ENCODE peak calls at places on chromosomes 5 and 9, in eight cellular contexts. One of them, this sample, is unnamed.
A peak's percentile ranks its signal among the peaks of the same experiment; 100 is the strongest.

GRCh38 chr5:17012289-17012688 is 76.2 kb upstream of the MYO10 start:
- DNase-seq in astrocyte: peak; percentile 43
- DNase-seq in heart right ventricle: no peak
- DNase-seq in dorsolateral prefrontal cortex: no peak
- DNase-seq in lung: no peak
- DNase-seq in PC-3: peak; percentile 98
- DNase-seq in left lung: no peak
- DNase-seq in brain microvascular endothelial cell: peak; percentile 39
- DNase-seq in this sample: peak; percentile 40

GRCh38 chr9:123823194-123823947 is 106.6 kb downstream of the DENND1A start:
- DNase-seq in brain microvascular endothelial cell: no peak
- DNase-seq in astrocyte: no peak
- DNase-seq in heart right ventricle: no peak
- DNase-seq in left lung: no peak
- DNase-seq in PC-3: no peak
- DNase-seq in lung: no peak
- DNase-seq in dorsolateral prefrontal cortex: no peak
- DNase-seq in this sample: no peak

GRCh38 chr5:166349036-166349435 is 1942.4 kb upstream of the WWC1 start:
- DNase-seq in lung: no peak
- DNase-seq in PC-3: no peak
- DNase-seq in brain microvascular endothelial cell: no peak
- DNase-seq in astrocyte: no peak
- DNase-seq in heart right ventricle: no peak
- DNase-seq in dorsolateral prefrontal cortex: no peak
- DNase-seq in left lung: no peak
- DNase-seq in this sample: no peak

GRCh38 chr5:8363133-8363532 is 494.2 kb downstream of the MTRR start:
- DNase-seq in astrocyte: peak; percentile 50
- DNase-seq in left lung: no peak
- DNase-seq in heart right ventricle: no peak
- DNase-seq in brain microvascular endothelial cell: peak; percentile 42
- DNase-seq in lung: no peak
- DNase-seq in dorsolateral prefrontal cortex: no peak
- DNase-seq in PC-3: peak; percentile 99
- DNase-seq in this sample: peak; percentile 37

GRCh38 chr5:137666109-137666850 is 69.6 kb downstream of the KLHL3 start:
- DNase-seq in astrocyte: peak; percentile 40
- DNase-seq in heart right ventricle: peak; percentile 12
- DNase-seq in lung: no peak
- DNase-seq in PC-3: peak; percentile 41
- DNase-seq in brain microvascular endothelial cell: peak; percentile 50
- DNase-seq in dorsolateral prefrontal cortex: no peak
- DNase-seq in left lung: no peak
- DNase-seq in this sample: no peak

GRCh38 chr5:80184235-80185023 is 71.4 kb downstream of the SERINC5 start:
- DNase-seq in lung: peak; percentile 57
- DNase-seq in astrocyte: no peak
- DNase-seq in heart right ventricle: no peak
- DNase-seq in brain microvascular endothelial cell: no peak
- DNase-seq in dorsolateral prefrontal cortex: no peak
- DNase-seq in PC-3: peak; percentile 67
- DNase-seq in left lung: no peak
- DNase-seq in this sample: no peak

GRCh38 chr5:65102501-65102825 is 333.7 kb downstream of the CWC27 start:
- DNase-seq in heart right ventricle: no peak
- DNase-seq in left lung: no peak
- DNase-seq in PC-3: no peak
- DNase-seq in astrocyte: no peak
- DNase-seq in lung: no peak
- DNase-seq in dorsolateral prefrontal cortex: no peak
- DNase-seq in brain microvascular endothelial cell: no peak
- DNase-seq in this sample: no peak

GRCh38 chr5:154783774-154784460 is 28.7 kb downstream of the LARP1 start:
- DNase-seq in dorsolateral prefrontal cortex: no peak
- DNase-seq in heart right ventricle: peak; percentile 24
- DNase-seq in brain microvascular endothelial cell: peak; percentile 43
- DNase-seq in PC-3: no peak
- DNase-seq in astrocyte: peak; percentile 56
- DNase-seq in left lung: no peak
- DNase-seq in lung: no peak
- DNase-seq in this sample: no peak

GRCh38 chr5:27318701-27319100 is 280.3 kb upstream of the CDH9 start:
- DNase-seq in lung: no peak
- DNase-seq in astrocyte: peak; percentile 8
- DNase-seq in brain microvascular endothelial cell: no peak
- DNase-seq in heart right ventricle: no peak
- DNase-seq in PC-3: no peak
- DNase-seq in left lung: no peak
- DNase-seq in dorsolateral prefrontal cortex: no peak
- DNase-seq in this sample: no peak

GRCh38 chr5:150406120-150407096 is 6.3 kb downstream of the CD74 start:
- DNase-seq in PC-3: no peak
- DNase-seq in left lung: no peak
- DNase-seq in lung: no peak
- DNase-seq in brain microvascular endothelial cell: no peak
- DNase-seq in heart right ventricle: no peak
- DNase-seq in dorsolateral prefrontal cortex: no peak
- DNase-seq in astrocyte: no peak
- DNase-seq in this sample: no peak

GRCh38 chr9:18720691-18721090 is 246.7 kb downstream of the ADAMTSL1 start:
- DNase-seq in lung: no peak
- DNase-seq in brain microvascular endothelial cell: no peak
- DNase-seq in left lung: no peak
- DNase-seq in heart right ventricle: no peak
- DNase-seq in PC-3: peak; percentile 19
- DNase-seq in dorsolateral prefrontal cortex: no peak
- DNase-seq in astrocyte: peak; percentile 48
- DNase-seq in this sample: no peak

GRCh38 chr5:141747152-141747640 is 65.2 kb upstream of the ARAP3 start:
- DNase-seq in PC-3: peak; percentile 41
- DNase-seq in astrocyte: peak; percentile 29
- DNase-seq in dorsolateral prefrontal cortex: peak; percentile 97
- DNase-seq in left lung: peak; percentile 81
- DNase-seq in lung: peak; percentile 46
- DNase-seq in brain microvascular endothelial cell: peak; percentile 61
- DNase-seq in heart right ventricle: peak; percentile 90
- DNase-seq in this sample: no peak
- H3K27me3 ChIP-seq in PC-3: peaks cover 22% of the 10 kb centered on the region
- H3K27me3 ChIP-seq in astrocyte: peaks cover 39% of the 10 kb centered on the region
- H3K27me3 ChIP-seq in dorsolateral prefrontal cortex: no peaks in the 10 kb centered on the region
- H3K27me3 ChIP-seq in left lung: peaks cover 32% of the 10 kb centered on the region
- H3K27me3 ChIP-seq in lung: no peaks in the 10 kb centered on the region
- H3K27me3 ChIP-seq in brain microvascular endothelial cell: peaks cover 17% of the 10 kb centered on the region
- H3K27me3 ChIP-seq in heart right ventricle: peaks cover 7% of the 10 kb centered on the region
- H3K27me3 ChIP-seq in this sample: peaks cover 49% of the 10 kb centered on the region

DNA sequence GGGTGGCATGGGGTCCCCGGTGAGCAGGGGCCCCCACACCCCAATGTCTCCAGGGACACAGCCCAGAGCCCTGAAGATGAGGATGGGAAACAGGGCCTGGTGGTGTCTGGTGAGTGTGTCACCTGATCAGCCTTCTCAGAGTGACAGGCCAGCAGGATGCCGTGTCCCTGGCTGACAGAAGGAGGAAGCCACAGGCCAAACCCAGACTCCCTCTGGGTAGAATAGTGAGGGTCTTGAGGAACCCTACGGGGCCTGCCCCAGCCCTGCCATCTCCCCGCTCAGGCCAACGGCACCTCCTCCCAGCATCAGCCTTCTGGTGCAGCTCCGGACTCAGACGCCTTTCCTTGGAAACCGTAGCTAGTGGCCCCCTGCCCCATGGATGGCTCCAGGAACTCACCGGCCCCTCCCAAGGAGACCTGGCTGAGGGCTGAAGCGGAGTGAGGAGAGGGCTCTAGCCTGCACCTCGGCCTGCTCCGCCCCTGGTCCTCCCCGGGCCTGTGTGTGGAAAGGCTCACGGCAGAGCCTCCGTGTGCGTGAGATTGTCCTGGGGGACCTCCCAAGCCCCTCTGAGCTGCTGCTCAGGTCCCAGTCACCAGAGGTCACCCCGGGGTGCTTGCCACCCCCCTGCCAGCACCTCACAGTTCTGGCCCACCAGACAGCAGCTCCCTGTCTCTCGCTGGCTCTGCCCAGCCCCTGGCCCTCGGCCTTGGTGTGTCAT is 6.0 kb downstream of the RALGDS start:
- DNase-seq in heart right ventricle: no peak
- DNase-seq in left lung: peak; percentile 78
- DNase-seq in PC-3: no peak
- DNase-seq in dorsolateral prefrontal cortex: no peak
- DNase-seq in brain microvascular endothelial cell: no peak
- DNase-seq in astrocyte: no peak
- DNase-seq in lung: no peak
- DNase-seq in this sample: no peak
- H3K27ac ChIP-seq in heart right ventricle: peak overlapping the region; percentile 82
- H3K27ac ChIP-seq in left lung: peak overlapping the region; percentile 58
- H3K27ac ChIP-seq in PC-3: no peak overlapping the region
- H3K27ac ChIP-seq in dorsolateral prefrontal cortex: peak overlapping the region; percentile 98
- H3K27ac ChIP-seq in brain microvascular endothelial cell: peak overlapping the region; percentile 32
- H3K27ac ChIP-seq in astrocyte: peak overlapping the region; percentile 17
- H3K27ac ChIP-seq in lung: peak overlapping the region; percentile 85
- H3K27ac ChIP-seq in this sample: no peak overlapping the region

DNA sequence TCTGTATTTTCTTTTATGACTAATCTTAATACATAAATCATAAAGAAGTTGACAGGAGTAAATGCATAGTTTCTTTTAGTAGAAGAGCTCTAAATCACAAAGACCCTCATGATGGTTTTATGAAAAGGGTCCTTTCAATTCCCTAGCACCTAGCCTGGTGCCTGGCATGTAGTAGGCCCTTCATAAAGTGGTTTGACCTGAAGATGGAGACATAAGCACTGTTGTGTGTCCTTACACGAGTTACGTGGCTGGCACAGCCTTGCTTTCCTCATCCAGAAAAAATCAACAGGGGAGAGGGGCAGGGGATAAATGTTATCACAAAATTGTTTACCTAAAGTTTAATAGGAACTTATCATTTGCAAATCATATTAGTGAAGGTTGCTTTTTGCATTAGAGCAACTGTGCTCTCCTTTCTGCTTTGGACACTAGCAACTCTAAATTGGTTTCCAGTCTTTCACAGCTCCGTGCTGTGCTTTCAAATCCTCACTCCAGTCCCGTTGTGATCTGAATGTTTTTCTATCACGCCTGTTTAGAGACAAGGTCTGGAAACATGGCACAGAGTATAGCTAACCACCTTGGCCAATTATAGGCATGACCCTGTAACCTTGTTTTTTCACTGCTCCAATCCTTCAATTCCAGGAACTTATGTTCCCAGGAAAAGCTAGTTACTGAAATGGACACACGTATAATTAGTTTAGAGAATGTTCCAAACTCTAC is 55.7 kb downstream of the ARL15 start:
- DNase-seq in PC-3: peak; percentile 18
- DNase-seq in dorsolateral prefrontal cortex: no peak
- DNase-seq in astrocyte: no peak
- DNase-seq in brain microvascular endothelial cell: no peak
- DNase-seq in heart right ventricle: peak; percentile 30
- DNase-seq in left lung: no peak
- DNase-seq in lung: no peak
- DNase-seq in this sample: no peak
- TF ChIP-seq CTCF in PC-3: peak; percentile 38
- TF ChIP-seq CTCF in dorsolateral prefrontal cortex: peak; percentile 21
- TF ChIP-seq CTCF in astrocyte: peak; percentile 22
- TF ChIP-seq CTCF in brain microvascular endothelial cell: peak; percentile 45
- TF ChIP-seq CTCF in heart right ventricle: peak; percentile 66
- TF ChIP-seq CTCF in left lung: no peak
- TF ChIP-seq CTCF in lung: peak; percentile 10
- TF ChIP-seq CTCF in this sample: peak; percentile 36

GRCh38 chr9:135697226-135697625 is 2.1 kb downstream of the SOHLH1 start:
- DNase-seq in heart right ventricle: no peak
- DNase-seq in left lung: no peak
- DNase-seq in dorsolateral prefrontal cortex: no peak
- DNase-seq in brain microvascular endothelial cell: no peak
- DNase-seq in astrocyte: no peak
- DNase-seq in lung: no peak
- DNase-seq in PC-3: no peak
- DNase-seq in this sample: no peak
- H3K27me3 ChIP-seq in heart right ventricle: peaks cover 20% of the 10 kb centered on the region
- H3K27me3 ChIP-seq in left lung: peaks cover 85% of the 10 kb centered on the region
- H3K27me3 ChIP-seq in dorsolateral prefrontal cortex: no peaks in the 10 kb centered on the region
- H3K27me3 ChIP-seq in brain microvascular endothelial cell: no peaks in the 10 kb centered on the region
- H3K27me3 ChIP-seq in astrocyte: no peaks in the 10 kb centered on the region
- H3K27me3 ChIP-seq in lung: peaks cover 3% of the 10 kb centered on the region
- H3K27me3 ChIP-seq in PC-3: peaks cover under 1% of the 10 kb centered on the region
- H3K27me3 ChIP-seq in this sample: peaks cover 21% of the 10 kb centered on the region

GRCh38 chr5:129656952-129657351 is 90.9 kb upstream of the MINAR2 start:
- DNase-seq in PC-3: no peak
- DNase-seq in astrocyte: no peak
- DNase-seq in brain microvascular endothelial cell: no peak
- DNase-seq in lung: no peak
- DNase-seq in left lung: no peak
- DNase-seq in heart right ventricle: no peak
- DNase-seq in dorsolateral prefrontal cortex: no peak
- DNase-seq in this sample: no peak

DNA sequence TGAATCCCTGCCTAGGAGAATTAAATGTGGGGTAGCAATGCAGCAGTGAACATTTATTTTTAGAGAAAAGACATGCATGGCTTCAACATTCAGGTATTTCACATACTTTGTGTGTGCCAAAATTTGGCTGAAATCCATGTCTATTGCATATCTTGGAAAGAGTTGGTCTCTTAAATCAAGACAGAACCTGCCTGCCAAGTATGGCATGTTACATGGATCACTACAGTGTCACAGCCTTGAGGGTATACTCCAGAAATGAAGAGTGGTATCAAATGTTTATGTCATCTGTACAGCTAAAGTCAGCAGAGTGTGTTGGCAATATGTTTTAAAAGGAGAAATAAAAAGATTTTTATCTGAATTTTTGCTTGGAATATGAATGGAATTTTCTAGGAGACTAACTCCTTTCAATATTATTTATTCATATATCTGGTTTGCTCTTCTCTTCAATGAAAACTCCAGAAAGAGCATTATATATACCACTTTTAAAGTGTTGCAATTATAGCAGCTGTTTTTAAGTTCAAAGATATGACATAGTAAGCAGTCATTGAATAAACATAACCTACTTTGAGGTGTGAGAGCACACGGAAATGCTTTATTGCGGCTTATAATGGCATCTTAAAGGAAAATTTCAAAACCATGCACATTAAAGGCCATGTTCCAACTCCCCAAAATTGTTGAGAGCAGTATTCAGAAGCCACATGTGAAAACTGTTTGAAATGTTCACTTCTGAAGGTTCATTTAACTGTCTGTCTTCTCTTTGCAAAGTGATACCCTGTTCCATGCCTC is 95.3 kb upstream of the MINAR2 start:
- DNase-seq in left lung: no peak
- DNase-seq in lung: no peak
- DNase-seq in dorsolateral prefrontal cortex: no peak
- DNase-seq in astrocyte: no peak
- DNase-seq in brain microvascular endothelial cell: no peak
- DNase-seq in heart right ventricle: no peak
- DNase-seq in PC-3: peak; percentile 3
- DNase-seq in this sample: peak; percentile 94
- H3K27ac ChIP-seq in left lung: no peak overlapping the region
- H3K27ac ChIP-seq in lung: no peak overlapping the region
- H3K27ac ChIP-seq in dorsolateral prefrontal cortex: peak overlapping the region; percentile 15
- H3K27ac ChIP-seq in astrocyte: no peak overlapping the region
- H3K27ac ChIP-seq in brain microvascular endothelial cell: no peak overlapping the region
- H3K27ac ChIP-seq in heart right ventricle: no peak overlapping the region
- H3K27ac ChIP-seq in PC-3: no peak overlapping the region
- H3K27ac ChIP-seq in this sample: no peak overlapping the region

GRCh38 chr5:130908186-130908585 is 256.9 kb downstream of the HINT1 start:
- DNase-seq in heart right ventricle: no peak
- DNase-seq in left lung: no peak
- DNase-seq in dorsolateral prefrontal cortex: no peak
- DNase-seq in brain microvascular endothelial cell: no peak
- DNase-seq in astrocyte: no peak
- DNase-seq in lung: no peak
- DNase-seq in PC-3: no peak
- DNase-seq in this sample: no peak

GRCh38 chr5:130912088-130912487 is 253.0 kb downstream of the HINT1 start:
- DNase-seq in dorsolateral prefrontal cortex: no peak
- DNase-seq in left lung: no peak
- DNase-seq in astrocyte: no peak
- DNase-seq in lung: no peak
- DNase-seq in PC-3: peak; percentile 42
- DNase-seq in heart right ventricle: no peak
- DNase-seq in brain microvascular endothelial cell: no peak
- DNase-seq in this sample: no peak
- TF ChIP-seq CTCF in dorsolateral prefrontal cortex: no peak
- TF ChIP-seq CTCF in left lung: no peak
- TF ChIP-seq CTCF in astrocyte: no peak
- TF ChIP-seq CTCF in lung: no peak
- TF ChIP-seq CTCF in PC-3: peak; percentile 65
- TF ChIP-seq CTCF in heart right ventricle: peak; percentile 19
- TF ChIP-seq CTCF in brain microvascular endothelial cell: peak; percentile 36
- TF ChIP-seq CTCF in this sample: peak; percentile 66

This sample was measured in foreskin keratinocyte.